ENCODE peak calls at places on chromosome 19, in six cellular contexts. X is GM23338, Z is transverse colon, M is stomach, Q is H1, B is sigmoid colon. E is an unnamed sample.

GRCh38 chr19:37874784-37875183 is 31.6 kb downstream of the WDR87 start:
- DNase-seq in X (peak; percentile 81), Z (no peak), B (no peak), Q (no peak), M (no peak), E (no peak)

GRCh38 chr19:2289714-2290435 is 7.9 kb upstream of the PEAK3 start:
- DNase-seq in X (peak; percentile 62), Q (no peak), B (no peak), Z (peak; percentile 53), M (peak; percentile 41), E (peak; percentile 92)

GRCh38 chr19:2711175-2711936 is 8.9 kb upstream of the GNG7 start:
- DNase-seq in B (peak; percentile 61), X (no peak), Q (no peak), Z (no peak), M (no peak), E (no peak)

GRCh38 chr19:23283925-23284324 is 33.7 kb upstream of the ZNF724 start:
- DNase-seq in X (peak; percentile 88), Q (peak; percentile 54), Z (peak; percentile 74), B (no peak), M (peak; percentile 50), E (peak; percentile 48)

GRCh38 chr19:33705090-33705847 is 83.5 kb downstream of the CHST8 start:
- DNase-seq in Q (no peak), Z (no peak), X (peak; percentile 37), B (peak; percentile 43), M (no peak), E (peak; percentile 15)

GRCh38 chr19:9912551-9913236 is 23.6 kb downstream of the OLFM2 start:
- DNase-seq in B (no peak), M (no peak), Q (no peak), X (no peak), Z (no peak), E (no peak)

GRCh38 chr19:43798546-43799409 is 3.5 kb downstream of the LYPD5 start:
- DNase-seq in X (peak; percentile 92), M (peak; percentile 62), Z (peak; percentile 69), Q (no peak), B (no peak), E (peak; percentile 53)

GRCh38 chr19:2540646-2541454 is 64.9 kb downstream of the GADD45B start:
- DNase-seq in Q (peak; percentile 96), B (peak; percentile 98), X (peak; percentile 99), Z (peak; percentile 82), M (peak; percentile 89), E (peak; percentile 92)

GRCh38 chr19:11480081-11480926 is 542 bp downstream of the ELAVL3 start:
- DNase-seq in B (no peak), Q (no peak), Z (no peak), X (peak; percentile 46), M (no peak), E (no peak)

GRCh38 chr19:48391100-48392005 is at the start of gene KDELR1:
- DNase-seq in Q (no peak), B (peak; percentile 89), Z (peak; percentile 82), X (peak; percentile 76), M (peak; percentile 81), E (peak; percentile 95)

GRCh38 chr19:36169084-36169760 is 17.0 kb upstream of the COX7A1 start:
- DNase-seq in Z (peak; percentile 57), X (peak; percentile 11), B (no peak), Q (no peak), M (peak; percentile 35), E (no peak)

GRCh38 chr19:14138576-14139265 is 2.3 kb upstream of the ASF1B start:
- DNase-seq in B (no peak), Q (no peak), Z (no peak), X (no peak), M (no peak), E (no peak)

GRCh38 chr19:16584825-16585801 is 12.9 kb upstream of the SLC35E1 start:
- DNase-seq in Q (no peak), M (no peak), B (no peak), X (peak; percentile 22), Z (no peak), E (no peak)

GRCh38 chr19:1252221-1252817 is 3.9 kb downstream of the MIDN start:
- DNase-seq in Z (peak; percentile 86), B (peak; percentile 98), Q (no peak), M (peak; percentile 92), X (no peak), E (peak; percentile 92)

GRCh38 chr19:17183271-17183757 is 31.8 kb upstream of the USE1 start:
- DNase-seq in Q (no peak), X (peak; percentile 26), M (no peak), B (no peak), Z (no peak), E (no peak)

GRCh38 chr19:6528544-6529121 is 2.2 kb upstream of the TNFSF9 start:
- DNase-seq in B (peak; percentile 80), Z (peak; percentile 51), Q (no peak), X (peak; percentile 53), M (no peak), E (peak; percentile 56)

GRCh38 chr19:10830941-10831779 is 4.9 kb downstream of the TMED1 start:
- DNase-seq in Z (no peak), M (no peak), X (no peak), B (no peak), Q (no peak), E (peak; percentile 81)

GRCh38 chr19:6416658-6417405 is 7.8 kb downstream of the KHSRP start:
- DNase-seq in X (no peak), M (no peak), Z (no peak), Q (no peak), B (no peak), E (peak; percentile 75)

GRCh38 chr19:46924874-46925547 is 64.2 kb downstream of the ARHGAP35 start:
- DNase-seq in Z (peak; percentile 47), Q (no peak), B (no peak), X (no peak), M (no peak), E (peak; percentile 33)

GRCh38 chr19:29548483-29549085 is 22.8 kb downstream of the VSTM2B start:
- DNase-seq in Q (no peak), M (peak; percentile 9), B (peak; percentile 38), X (no peak), Z (no peak), E (no peak)

GRCh38 chr19:11092181-11092538 is 2.9 kb downstream of the LDLR start:
- DNase-seq in M (no peak), Z (no peak), B (no peak), X (no peak), Q (no peak), E (no peak)

GRCh38 chr19:16446108-16447014 is 25.4 kb downstream of the EPS15L1 start:
- DNase-seq in B (no peak), M (no peak), Z (no peak), X (no peak), Q (no peak), E (no peak)

GRCh38 chr19:1264801-1265610 is 4.1 kb upstream of the CIRBP start:
- DNase-seq in X (peak; percentile 87), M (peak; percentile 73), Q (no peak), Z (peak; percentile 79), B (peak; percentile 93), E (peak; percentile 84)

GRCh38 chr19:45752639-45753038 is 16.4 kb downstream of the SIX5 start:
- DNase-seq in B (no peak), Z (no peak), X (no peak), Q (no peak), M (no peak), E (no peak)

GRCh38 chr19:18274303-18274775 is at the start of gene IQCN:
- DNase-seq in X (peak; percentile 74), B (peak; percentile 80), M (peak; percentile 50), Q (no peak), Z (peak; percentile 66), E (peak; percentile 69)

GRCh38 chr19:16799740-16800139 is 29.5 kb upstream of the SIN3B start:
- DNase-seq in Z (no peak), Q (no peak), M (no peak), X (no peak), B (no peak), E (no peak)

GRCh38 chr19:47609885-47610545 is 1.1 kb downstream of the BICRA start:
- DNase-seq in Q (no peak), M (peak; percentile 59), X (peak; percentile 79), B (peak; percentile 80), Z (peak; percentile 69), E (peak; percentile 69)

GRCh38 chr19:43748205-43748594 is 6.6 kb downstream of the SMG9 start:
- DNase-seq in B (no peak), Q (no peak), Z (no peak), M (no peak), X (no peak), E (no peak)

GRCh38 chr19:1145635-1146417 is 28.2 kb downstream of the SBNO2 start:
- DNase-seq in X (no peak), B (no peak), M (no peak), Q (no peak), Z (no peak), E (peak; percentile 69)

GRCh38 chr19:7618771-7619510 is 10.4 kb downstream of the XAB2 start:
- DNase-seq in M (peak; percentile 96), B (no peak), Z (peak; percentile 76), X (no peak), Q (no peak), E (peak; percentile 94)
- TF ChIP-seq POLR2AphosphoS5 in M (peak; percentile 83), B (no peak), Z (no peak), X (no peak), Q (no peak), E (peak; percentile 46)

DNA sequence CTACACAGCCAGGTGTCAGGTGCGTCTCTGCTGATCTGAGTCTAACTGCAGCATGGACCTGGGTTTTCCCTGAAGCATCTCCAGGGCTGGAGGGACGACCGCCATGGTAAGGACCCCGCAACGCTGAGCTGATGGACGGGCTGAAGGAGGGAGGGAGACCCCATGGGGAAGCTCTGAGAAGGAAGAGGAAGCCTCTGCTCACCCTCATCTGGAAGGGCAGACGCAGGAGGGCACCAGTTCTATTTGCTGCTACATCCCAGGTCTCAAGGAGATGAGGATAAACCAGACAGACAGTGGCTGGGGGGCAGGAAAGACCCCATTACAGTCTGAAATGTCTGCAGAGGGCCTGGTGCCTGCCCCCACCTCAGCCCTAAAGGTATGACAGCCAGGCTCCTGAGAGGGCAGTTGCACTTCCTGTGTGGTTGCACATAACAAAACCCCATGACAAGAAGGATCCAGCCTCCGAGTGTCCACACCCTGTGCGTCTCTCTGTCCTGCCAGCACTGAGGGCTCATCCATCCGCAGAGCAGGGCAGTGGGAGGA is at the start of gene LILRA2:
- DNase-seq in B (no peak), Q (no peak), M (no peak), Z (no peak), X (no peak), E (peak; percentile 65)
- TF ChIP-seq POLR2AphosphoS5 in B (no peak), Q (no peak), M (no peak), Z (no peak), X (no peak), E (no peak)

GRCh38 chr19:13093407-13094284 is 9.0 kb downstream of the LYL1 start:
- DNase-seq in Q (peak; percentile 79), Z (peak; percentile 86), X (peak; percentile 90), B (peak; percentile 95), M (peak; percentile 83), E (peak; percentile 90)
- TF ChIP-seq POLR2AphosphoS5 in Q (no peak), Z (no peak), X (no peak), B (no peak), M (no peak), E (no peak)

DNA sequence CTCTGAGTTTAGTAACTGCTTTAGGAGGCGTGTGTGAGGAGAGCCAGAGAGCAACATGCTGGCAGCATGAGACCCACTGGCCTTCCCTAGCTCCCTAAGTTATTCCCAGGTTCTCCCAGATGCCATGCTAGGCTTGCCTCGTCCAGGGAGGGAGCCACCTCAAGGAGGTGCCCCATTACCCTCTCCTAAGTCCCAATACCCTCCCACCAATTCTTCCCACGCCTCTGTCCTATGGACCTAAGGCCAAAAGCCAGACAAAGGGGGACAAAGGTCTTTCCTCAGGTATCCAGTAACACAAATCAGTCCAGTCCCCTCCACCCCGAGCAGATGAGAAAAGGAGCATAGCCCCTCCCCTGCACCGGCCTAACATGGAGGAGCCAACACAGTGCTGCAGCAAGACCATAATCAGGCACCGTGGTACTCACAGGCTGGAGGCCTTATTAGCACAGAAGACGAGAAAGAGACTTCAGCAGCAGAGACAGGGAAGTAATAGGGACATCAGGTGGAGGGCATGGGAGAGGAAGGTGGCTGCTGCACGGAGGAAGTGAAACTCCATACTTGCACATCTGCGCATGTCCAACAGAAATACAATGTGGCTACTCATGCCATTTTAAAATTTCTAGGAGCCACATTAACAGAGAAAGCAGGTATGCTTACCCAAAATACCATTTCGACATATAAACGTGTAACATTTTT is 46.3 kb downstream of the BRD4 start:
- DNase-seq in X (peak; percentile 44), M (no peak), Z (no peak), B (no peak), Q (no peak), E (no peak)
- TF ChIP-seq POLR2AphosphoS5 in X (no peak), M (no peak), Z (no peak), B (no peak), Q (no peak), E (no peak)

E was measured in upper lobe of left lung.